ENCODE peak calls at places on chromosomes 5 and 9, in six cellular contexts. W is IMR-90, Q is H1, M is neuronal stem cell, F is H9, L is mesenchymal stem cell. O is an unnamed sample.
A peak's percentile ranks its signal among the peaks of the same experiment; 100 is the strongest.

GRCh38 chr9:116020146-116020545 is 133.4 kb upstream of the PAPPA start:
- DNase-seq in M (no peak), L (peak; percentile 57), F (no peak), W (no peak), Q (no peak), O (no peak)

GRCh38 chr9:38038307-38039089 is 30.5 kb downstream of the SHB start:
- DNase-seq in M (no peak), W (no peak), F (no peak), Q (no peak), L (peak; percentile 57), O (peak; percentile 55)

GRCh38 chr9:69443178-69443577 is 118.2 kb downstream of the ENTREP1 start:
- DNase-seq in F (no peak), W (no peak), M (no peak), Q (no peak), L (no peak), O (no peak)

GRCh38 chr5:445591-445990 is 2.6 kb downstream of the EXOC3 start:
- DNase-seq in W (no peak), F (peak; percentile 2), L (no peak), M (no peak), Q (no peak), O (no peak)

GRCh38 chr5:151063590-151063989 is 17.2 kb downstream of the TNIP1 start:
- DNase-seq in Q (no peak), M (no peak), L (no peak), W (no peak), F (no peak), O (no peak)

GRCh38 chr9:127732444-127732843 is 2.6 kb downstream of the TOR2A start:
- DNase-seq in F (no peak), W (no peak), Q (no peak), L (no peak), M (no peak), O (no peak)

GRCh38 chr5:36698031-36698430 is 91.6 kb downstream of the SLC1A3 start:
- DNase-seq in W (no peak), M (no peak), F (no peak), L (no peak), Q (no peak), O (no peak)

GRCh38 chr9:91374939-91375338 is 13.2 kb upstream of the AUH start:
- DNase-seq in W (peak; percentile 93), L (peak; percentile 70), Q (no peak), F (no peak), M (no peak), O (no peak)

GRCh38 chr9:83140061-83140460 is 77.1 kb upstream of the RASEF start:
- DNase-seq in F (no peak), Q (no peak), M (no peak), L (no peak), W (no peak), O (no peak)

GRCh38 chr5:168592014-168592368 is 12.8 kb upstream of the PANK3 start:
- DNase-seq in W (peak; percentile 35), L (peak; percentile 57), Q (no peak), M (no peak), F (no peak), O (no peak)

GRCh38 chr5:1488882-1489680 is 34.7 kb downstream of the LPCAT1 start:
- DNase-seq in L (peak; percentile 26), Q (no peak), M (no peak), W (peak; percentile 90), F (no peak), O (no peak)

GRCh38 chr5:172591636-172592035 is 49.4 kb upstream of the NEURL1B start:
- DNase-seq in L (no peak), W (no peak), Q (no peak), F (no peak), M (no peak), O (no peak)

GRCh38 chr9:106456581-106456980 is 406.4 kb upstream of the ZNF462 start:
- DNase-seq in W (no peak), F (no peak), M (no peak), L (no peak), Q (no peak), O (no peak)

GRCh38 chr9:32004431-32005076 is 379.9 kb upstream of the ACO1 start:
- DNase-seq in L (no peak), M (no peak), W (no peak), Q (no peak), F (no peak), O (no peak)

GRCh38 chr5:2901096-2901495 is 149.6 kb upstream of the IRX2 start:
- DNase-seq in Q (peak; percentile 33), W (no peak), L (no peak), F (no peak), M (no peak), O (no peak)

GRCh38 chr5:7960142-7960541 is 91.2 kb downstream of the MTRR start:
- DNase-seq in M (no peak), Q (no peak), L (no peak), W (no peak), F (no peak), O (no peak)

GRCh38 chr9:112784020-112784788 is 33.6 kb downstream of the SNX30 start:
- DNase-seq in Q (peak; percentile 59), L (peak; percentile 67), M (peak; percentile 35), F (peak; percentile 57), W (peak; percentile 59), O (peak; percentile 79)

GRCh38 chr9:21017092-21017491 is 14.3 kb downstream of the HACD4 start:
- DNase-seq in L (peak; percentile 46), W (peak; percentile 94), M (no peak), Q (no peak), F (no peak), O (no peak)

GRCh38 chr5:172860520-172861443 is 26.7 kb downstream of the ERGIC1 start:
- DNase-seq in F (no peak), M (no peak), L (no peak), Q (no peak), W (peak; percentile 32), O (no peak)

GRCh38 chr5:14229734-14230133 is 86.6 kb downstream of the TRIO start:
- DNase-seq in W (no peak), M (no peak), Q (no peak), F (no peak), L (no peak), O (no peak)

GRCh38 chr9:26800322-26800721 is 92.3 kb downstream of the CAAP1 start:
- DNase-seq in Q (no peak), M (no peak), W (no peak), L (no peak), F (no peak), O (no peak)

GRCh38 chr5:107809201-107810034 is 138.7 kb upstream of the EFNA5 start:
- DNase-seq in M (no peak), W (peak; percentile 48), F (no peak), L (peak; percentile 24), Q (no peak), O (no peak)

GRCh38 chr9:17600962-17601593 is 22.2 kb downstream of the SH3GL2 start:
- DNase-seq in M (no peak), L (peak; percentile 78), W (peak; percentile 60), F (no peak), Q (no peak), O (no peak)

GRCh38 chr9:32128546-32128945 is 255.9 kb upstream of the ACO1 start:
- DNase-seq in F (peak; percentile 37), W (no peak), Q (no peak), M (peak; percentile 12), L (no peak), O (peak; percentile 32)

GRCh38 chr5:116075117-116075910 is 9.5 kb upstream of the COMMD10 start:
- DNase-seq in W (no peak), Q (no peak), M (no peak), F (no peak), L (no peak), O (no peak)

GRCh38 chr5:120516799-120517198 is 52.7 kb downstream of the PRR16 start:
- DNase-seq in M (no peak), W (peak; percentile 63), L (no peak), Q (no peak), F (no peak), O (no peak)

GRCh38 chr5:6603643-6604042 is 29.2 kb downstream of the NSUN2 start:
- DNase-seq in W (no peak), L (no peak), F (no peak), Q (no peak), M (no peak), O (no peak)

GRCh38 chr9:95874989-95875304 is 544 bp upstream of the ERCC6L2 start:
- DNase-seq in M (peak; percentile 26), Q (no peak), W (no peak), L (no peak), F (peak; percentile 31), O (no peak)

GRCh38 chr9:77291714-77292113 is 114.4 kb downstream of the VPS13A start:
- DNase-seq in L (peak; percentile 33), M (peak; percentile 18), F (peak; percentile 45), W (peak; percentile 33), Q (no peak), O (peak; percentile 86)

GRCh38 chr9:14068690-14069089 is 245.3 kb downstream of the NFIB start:
- DNase-seq in M (no peak), W (no peak), L (no peak), Q (no peak), F (no peak), O (no peak)

GRCh38 chr9:38384990-38385848 is 7.3 kb upstream of the ALDH1B1 start:
- DNase-seq in F (no peak), M (no peak), W (no peak), Q (no peak), L (no peak), O (no peak)

GRCh38 chr9:125477089-125477544 is 215.5 kb downstream of the GAPVD1 start:
- DNase-seq in F (no peak), M (no peak), L (no peak), W (no peak), Q (no peak), O (no peak)
- H4K8ac ChIP-seq in F (no peak overlapping the region), M (no peak overlapping the region), L (no peak overlapping the region), W (no peak overlapping the region), Q (no peak overlapping the region), O (no peak overlapping the region)

GRCh38 chr9:125190371-125190801 is 783 bp upstream of the PPP6C start:
- DNase-seq in W (no peak), F (no peak), L (no peak), Q (no peak), M (no peak), O (peak; percentile 23)
- H4K8ac ChIP-seq in W (peak overlapping the region; percentile 91), F (no peak overlapping the region), L (peak overlapping the region; percentile 29), Q (no peak overlapping the region), M (no peak overlapping the region), O (peak overlapping the region; percentile 28)

GRCh38 chr9:88653926-88654325 is 118.9 kb downstream of the NXNL2 start:
- DNase-seq in L (peak; percentile 54), W (peak; percentile 61), Q (no peak), F (no peak), M (no peak), O (no peak)
- H4K8ac ChIP-seq in L (no peak overlapping the region), W (no peak overlapping the region), Q (no peak overlapping the region), F (no peak overlapping the region), M (no peak overlapping the region), O (no peak overlapping the region)

GRCh38 chr5:181167814-181168488 is 20.6 kb downstream of the OR2V2 start:
- DNase-seq in W (no peak), L (no peak), F (peak; percentile 91), Q (peak; percentile 96), M (no peak), O (peak; percentile 91)

GRCh38 chr5:181168595-181169118 is 21.3 kb downstream of the OR2V2 start:
- DNase-seq in L (peak; percentile 26), F (no peak), Q (no peak), M (no peak), W (no peak), O (no peak)

GRCh38 chr5:181171782-181172181 is 24.4 kb downstream of the OR2V2 start:
- DNase-seq in F (no peak), L (no peak), W (no peak), M (no peak), Q (no peak), O (no peak)

GRCh38 chr5:181170996-181171395 is 23.6 kb downstream of the OR2V2 start:
- DNase-seq in Q (no peak), F (no peak), W (peak; percentile 37), M (no peak), L (peak; percentile 29), O (no peak)

GRCh38 chr5:181170237-181170830 is 22.9 kb downstream of the OR2V2 start:
- DNase-seq in W (no peak), M (no peak), L (no peak), F (peak; percentile 76), Q (no peak), O (no peak)
- H4K8ac ChIP-seq in W (no peak overlapping the region), M (no peak overlapping the region), L (no peak overlapping the region), F (no peak overlapping the region), Q (no peak overlapping the region), O (no peak overlapping the region)

O was measured in mesendoderm.